ENCODE peak calls at places on chromosome 13, in four cellular contexts. One of them, this sample, is unnamed.

GRCh38 chr13:98171806-98172569 is 5.1 kb downstream of the RNF113B start:
- DNase-seq in CD4-positive, alpha-beta T cell: no peak
- DNase-seq in PC-3: no peak
- DNase-seq in brain microvascular endothelial cell: peak
- DNase-seq in this sample: no peak

GRCh38 chr13:114263590-114263989 is 17.8 kb upstream of the UPF3A start:
- DNase-seq in brain microvascular endothelial cell: no peak
- DNase-seq in CD4-positive, alpha-beta T cell: no peak
- DNase-seq in PC-3: no peak
- DNase-seq in this sample: no peak

GRCh38 chr13:98406971-98407370 is 169.9 kb downstream of the STK24 start:
- DNase-seq in CD4-positive, alpha-beta T cell: no peak
- DNase-seq in PC-3: no peak
- DNase-seq in brain microvascular endothelial cell: no peak
- DNase-seq in this sample: no peak

GRCh38 chr13:45518525-45519235 is 53.9 kb downstream of the COG3 start:
- DNase-seq in CD4-positive, alpha-beta T cell: no peak
- DNase-seq in PC-3: peak
- DNase-seq in brain microvascular endothelial cell: peak
- DNase-seq in this sample: no peak

GRCh38 chr13:81275666-81276258 is 934.8 kb upstream of the SPRY2 start:
- DNase-seq in brain microvascular endothelial cell: no peak
- DNase-seq in CD4-positive, alpha-beta T cell: no peak
- DNase-seq in PC-3: no peak
- DNase-seq in this sample: no peak

GRCh38 chr13:72537400-72537780 is 190.0 kb downstream of the MZT1 start:
- DNase-seq in PC-3: no peak
- DNase-seq in brain microvascular endothelial cell: no peak
- DNase-seq in CD4-positive, alpha-beta T cell: no peak
- DNase-seq in this sample: no peak

GRCh38 chr13:74388626-74389025 is 254.4 kb upstream of the KLF12 start:
- DNase-seq in brain microvascular endothelial cell: no peak
- DNase-seq in CD4-positive, alpha-beta T cell: no peak
- DNase-seq in PC-3: no peak
- DNase-seq in this sample: no peak

GRCh38 chr13:22828081-22828480 is 352.7 kb upstream of the SGCG start:
- DNase-seq in PC-3: peak
- DNase-seq in brain microvascular endothelial cell: no peak
- DNase-seq in CD4-positive, alpha-beta T cell: no peak
- DNase-seq in this sample: no peak

GRCh38 chr13:99157046-99157445 is 43.6 kb upstream of the UBAC2 start:
- DNase-seq in PC-3: no peak
- DNase-seq in brain microvascular endothelial cell: no peak
- DNase-seq in CD4-positive, alpha-beta T cell: no peak
- DNase-seq in this sample: no peak

DNA sequence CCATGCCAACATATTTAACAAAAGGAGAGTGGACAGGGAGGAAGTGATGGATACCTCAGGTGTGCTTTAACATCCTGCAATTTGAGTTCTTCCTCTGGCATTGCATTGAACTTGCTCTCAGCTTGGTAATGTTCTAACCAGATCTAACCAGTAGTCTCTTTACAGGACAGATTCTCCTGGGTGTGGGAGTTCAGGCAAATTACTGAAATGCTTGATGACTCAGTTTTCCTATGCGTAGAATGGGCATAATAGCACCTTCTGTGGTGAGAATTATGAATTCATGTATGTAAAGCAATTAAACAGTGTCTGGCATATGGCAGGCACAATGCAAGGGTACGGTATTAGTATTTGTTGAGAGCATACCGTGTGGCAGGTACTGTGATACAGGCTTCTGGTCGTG is 3.6 kb downstream of the AKAP11 start:
- DNase-seq in brain microvascular endothelial cell: no peak
- DNase-seq in CD4-positive, alpha-beta T cell: no peak
- DNase-seq in PC-3: no peak
- DNase-seq in this sample: no peak
- H3K27ac ChIP-seq in brain microvascular endothelial cell: no peak
- H3K27ac ChIP-seq in CD4-positive, alpha-beta T cell: no peak
- H3K27ac ChIP-seq in PC-3: no peak
- H3K27ac ChIP-seq in this sample: peak

GRCh38 chr13:21076265-21076653 is 14.9 kb upstream of the LATS2 start:
- DNase-seq in CD4-positive, alpha-beta T cell: no peak
- DNase-seq in PC-3: no peak
- DNase-seq in brain microvascular endothelial cell: no peak
- DNase-seq in this sample: no peak
- H3K27ac ChIP-seq in CD4-positive, alpha-beta T cell: no peak
- H3K27ac ChIP-seq in PC-3: no peak
- H3K27ac ChIP-seq in brain microvascular endothelial cell: no peak
- H3K27ac ChIP-seq in this sample: no peak

GRCh38 chr13:38697628-38698333 is 10.9 kb downstream of the FREM2 start:
- DNase-seq in PC-3: peak
- DNase-seq in brain microvascular endothelial cell: no peak
- DNase-seq in CD4-positive, alpha-beta T cell: no peak
- DNase-seq in this sample: no peak

GRCh38 chr13:38707433-38707832 is 20.6 kb downstream of the FREM2 start:
- DNase-seq in CD4-positive, alpha-beta T cell: no peak
- DNase-seq in PC-3: no peak
- DNase-seq in brain microvascular endothelial cell: no peak
- DNase-seq in this sample: no peak

GRCh38 chr13:38703255-38703654 is 16.4 kb downstream of the FREM2 start:
- DNase-seq in CD4-positive, alpha-beta T cell: no peak
- DNase-seq in PC-3: no peak
- DNase-seq in brain microvascular endothelial cell: no peak
- DNase-seq in this sample: no peak

GRCh38 chr13:38705351-38705750 is 18.5 kb downstream of the FREM2 start:
- DNase-seq in CD4-positive, alpha-beta T cell: no peak
- DNase-seq in brain microvascular endothelial cell: no peak
- DNase-seq in PC-3: no peak
- DNase-seq in this sample: no peak

GRCh38 chr13:38702609-38703008 is 15.7 kb downstream of the FREM2 start:
- DNase-seq in CD4-positive, alpha-beta T cell: no peak
- DNase-seq in brain microvascular endothelial cell: no peak
- DNase-seq in PC-3: no peak
- DNase-seq in this sample: no peak
- H3K27ac ChIP-seq in CD4-positive, alpha-beta T cell: no peak
- H3K27ac ChIP-seq in brain microvascular endothelial cell: no peak
- H3K27ac ChIP-seq in PC-3: no peak
- H3K27ac ChIP-seq in this sample: no peak

GRCh38 chr13:30341815-30342570 is 34.6 kb upstream of the KATNAL1 start:
- DNase-seq in PC-3: peak
- DNase-seq in brain microvascular endothelial cell: peak
- DNase-seq in CD4-positive, alpha-beta T cell: no peak
- DNase-seq in this sample: no peak
- H3K27ac ChIP-seq in PC-3: peak
- H3K27ac ChIP-seq in brain microvascular endothelial cell: peak
- H3K27ac ChIP-seq in CD4-positive, alpha-beta T cell: no peak
- H3K27ac ChIP-seq in this sample: no peak

GRCh38 chr13:40629678-40630384 is 36.6 kb downstream of the FOXO1 start:
- DNase-seq in PC-3: no peak
- DNase-seq in brain microvascular endothelial cell: no peak
- DNase-seq in CD4-positive, alpha-beta T cell: no peak
- DNase-seq in this sample: no peak
- H3K27ac ChIP-seq in PC-3: no peak
- H3K27ac ChIP-seq in brain microvascular endothelial cell: no peak
- H3K27ac ChIP-seq in CD4-positive, alpha-beta T cell: no peak
- H3K27ac ChIP-seq in this sample: no peak

GRCh38 chr13:20824762-20825161 is 51.0 kb upstream of the EEF1AKMT1 start:
- DNase-seq in PC-3: no peak
- DNase-seq in brain microvascular endothelial cell: peak
- DNase-seq in CD4-positive, alpha-beta T cell: no peak
- DNase-seq in this sample: no peak
- H3K27ac ChIP-seq in PC-3: no peak
- H3K27ac ChIP-seq in brain microvascular endothelial cell: peak
- H3K27ac ChIP-seq in CD4-positive, alpha-beta T cell: no peak
- H3K27ac ChIP-seq in this sample: no peak

This sample was measured in Peyer's patch.